ENCODE peak calls at places on chromosomes 4 and X, in four cellular contexts. A is MM.1S, G is endodermal cell, L is ovary. O is an unnamed sample.

GRCh38 chrX:71543316-71543715 is 10.4 kb downstream of the OGT start:
- DNase-seq in A (no peak), L (no peak), G (no peak), O (no peak)

GRCh38 chr4:173009129-173009823 is 159.3 kb upstream of the GALNT7 start:
- DNase-seq in G (no peak), A (no peak), L (no peak), O (no peak)

GRCh38 chr4:15682340-15682725 is 706 bp downstream of the FAM200B start:
- DNase-seq in L (no peak), G (no peak), A (no peak), O (no peak)

GRCh38 chr4:100288167-100288566 is 97.9 kb upstream of the DDIT4L start:
- DNase-seq in G (no peak), A (no peak), L (no peak), O (no peak)

GRCh38 chr4:100983426-100983825 is 363.9 kb downstream of the PPP3CA start:
- DNase-seq in L (no peak), G (no peak), A (no peak), O (no peak)

GRCh38 chrX:144918936-144919335 is 328.4 kb upstream of the SPANXN1 start:
- DNase-seq in A (no peak), L (no peak), G (no peak), O (no peak)

GRCh38 chrX:19539665-19540064 is 24.4 kb upstream of the MAP3K15 start:
- DNase-seq in L (no peak), A (no peak), G (no peak), O (no peak)

GRCh38 chrX:71622347-71623104 is 4.2 kb upstream of the CXCR3 start:
- DNase-seq in A (peak), G (peak), L (peak), O (peak)

GRCh38 chr4:114598191-114599121 is at the start of gene UGT8:
- DNase-seq in A (no peak), G (peak), L (no peak), O (peak)

GRCh38 chrX:136199365-136199764 is 51.8 kb downstream of the MAP7D3 start:
- DNase-seq in L (no peak), G (no peak), A (no peak), O (no peak)

GRCh38 chrX:70132877-70133302 is 357 bp upstream of the IGBP1 start:
- DNase-seq in A (no peak), L (no peak), G (no peak), O (no peak)

GRCh38 chrX:30620980-30621716 is 32.1 kb upstream of the GK start:
- DNase-seq in G (no peak), A (no peak), L (no peak), O (peak)

GRCh38 chr4:32472918-32473317 is 1752.7 kb downstream of the PCDH7 start:
- DNase-seq in G (peak), L (no peak), A (no peak), O (no peak)

GRCh38 chr4:16226816-16227461 is 668 bp upstream of the TAPT1 start:
- DNase-seq in L (peak), G (peak), A (peak), O (peak)

GRCh38 chr4:132417220-132417619 is 731.9 kb upstream of the PCDH10 start:
- DNase-seq in L (no peak), G (no peak), A (no peak), O (no peak)

GRCh38 chrX:132615396-132616131 is 126.7 kb upstream of the MBNL3 start:
- DNase-seq in A (peak), L (peak), G (peak), O (peak)

GRCh38 chr4:146957252-146957651 is 11.6 kb upstream of the TTC29 start:
- DNase-seq in A (no peak), G (no peak), L (no peak), O (no peak)

GRCh38 chr4:179415842-179416223 is 1973.6 kb upstream of the AGA start:
- DNase-seq in A (no peak), G (no peak), L (no peak), O (no peak)

GRCh38 chr4:152935138-152935537 is 985 bp upstream of the FHDC1 start:
- DNase-seq in A (peak), G (peak), L (no peak), O (peak)

GRCh38 chrX:143306991-143307965 is 210.0 kb downstream of the SPANXN3 start:
- DNase-seq in G (no peak), A (no peak), L (no peak), O (peak)

GRCh38 chrX:154006965-154007364 is 12.7 kb downstream of the IRAK1 start:
- DNase-seq in G (no peak), A (no peak), L (no peak), O (no peak)

GRCh38 chr4:31674313-31674947 is 954.3 kb downstream of the PCDH7 start:
- DNase-seq in A (no peak), G (peak), L (no peak), O (no peak)

GRCh38 chr4:57490520-57490919 is 380.3 kb upstream of the IGFBP7 start:
- DNase-seq in G (no peak), A (no peak), L (no peak), O (no peak)

GRCh38 chr4:176357359-176358082 is 37.8 kb downstream of the SPCS3 start:
- DNase-seq in A (peak), G (no peak), L (no peak), O (no peak)

GRCh38 chrX:120205816-120206753 is 44.5 kb upstream of the ZBTB33 start:
- DNase-seq in G (no peak), A (no peak), L (no peak), O (no peak)

GRCh38 chrX:136541294-136541693 is 9.3 kb downstream of the VGLL1 start:
- DNase-seq in L (no peak), A (no peak), G (no peak), O (no peak)

GRCh38 chr4:79623125-79623905 is 215.3 kb upstream of the GK2 start:
- DNase-seq in G (no peak), A (no peak), L (no peak), O (no peak)

GRCh38 chrX:141632124-141632523 is 42.6 kb downstream of the SPANXA2 start:
- DNase-seq in L (no peak), A (no peak), G (no peak), O (no peak)

GRCh38 chr4:71494539-71494938 is 155.7 kb downstream of the SLC4A4 start:
- DNase-seq in L (no peak), G (no peak), A (no peak), O (no peak)

GRCh38 chr4:25790024-25790423 is 72.8 kb downstream of the SEL1L3 start:
- DNase-seq in A (no peak), G (no peak), L (no peak), O (no peak)

DNA sequence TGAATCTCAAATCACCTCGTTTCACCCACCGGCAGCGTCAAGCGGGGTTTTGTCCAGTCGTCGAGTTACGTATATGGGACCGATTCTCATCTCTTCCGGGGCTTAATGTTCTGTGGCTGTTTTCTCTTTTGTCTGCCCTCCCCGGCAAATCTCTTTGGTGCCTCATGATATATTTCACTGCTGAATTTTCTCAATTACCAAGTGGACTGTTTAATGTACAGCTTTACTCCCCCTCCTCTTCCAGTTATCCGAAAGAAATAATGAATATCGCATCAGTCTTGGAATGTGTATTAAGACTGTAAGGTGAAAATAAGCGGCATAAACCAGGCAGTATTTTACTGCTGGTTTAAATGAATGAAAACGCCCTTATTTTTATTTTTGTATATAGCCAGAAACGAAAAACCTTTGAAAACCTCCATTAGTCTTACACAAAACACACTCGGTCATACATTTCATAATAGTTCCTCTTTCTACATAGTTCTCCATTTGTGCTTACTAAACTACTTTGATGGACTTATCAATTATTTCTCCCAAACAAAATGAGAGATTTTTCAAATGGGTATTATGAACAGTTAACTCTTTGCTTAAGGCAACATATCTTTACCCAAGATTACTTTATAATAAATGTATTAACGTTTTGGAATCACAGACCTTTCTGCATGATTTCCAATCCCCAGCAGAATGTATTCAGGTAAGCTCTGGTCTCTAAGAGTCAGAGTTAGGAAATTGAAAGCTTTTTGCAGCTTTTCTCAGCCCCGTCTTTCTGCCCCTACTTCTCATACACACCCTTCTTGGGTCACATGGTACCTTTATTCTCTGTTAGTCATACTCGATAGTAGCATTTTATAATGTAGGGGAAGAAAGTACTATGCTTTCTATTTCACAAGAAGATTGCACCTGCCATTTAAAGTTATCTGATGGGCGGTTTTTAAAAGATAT is 969 bp downstream of the RP2 start:
- DNase-seq in G (no peak), L (no peak), A (peak), O (no peak)
- H3K27ac ChIP-seq in G (no peak), L (no peak), A (peak), O (peak)

GRCh38 chr4:106238819-106239420 is 77.1 kb downstream of the TBCK start:
- DNase-seq in G (peak), L (no peak), A (peak), O (peak)
- TF ChIP-seq CTCF in G (peak), L (no peak), A (peak), O (peak)

GRCh38 chr4:123401466-123402175 is 5.0 kb downstream of the SPRY1 start:
- DNase-seq in G (no peak), L (no peak), A (no peak), O (no peak)
- H3K4me3 ChIP-seq in G (peak), L (peak), A (no peak), O (no peak)

DNA sequence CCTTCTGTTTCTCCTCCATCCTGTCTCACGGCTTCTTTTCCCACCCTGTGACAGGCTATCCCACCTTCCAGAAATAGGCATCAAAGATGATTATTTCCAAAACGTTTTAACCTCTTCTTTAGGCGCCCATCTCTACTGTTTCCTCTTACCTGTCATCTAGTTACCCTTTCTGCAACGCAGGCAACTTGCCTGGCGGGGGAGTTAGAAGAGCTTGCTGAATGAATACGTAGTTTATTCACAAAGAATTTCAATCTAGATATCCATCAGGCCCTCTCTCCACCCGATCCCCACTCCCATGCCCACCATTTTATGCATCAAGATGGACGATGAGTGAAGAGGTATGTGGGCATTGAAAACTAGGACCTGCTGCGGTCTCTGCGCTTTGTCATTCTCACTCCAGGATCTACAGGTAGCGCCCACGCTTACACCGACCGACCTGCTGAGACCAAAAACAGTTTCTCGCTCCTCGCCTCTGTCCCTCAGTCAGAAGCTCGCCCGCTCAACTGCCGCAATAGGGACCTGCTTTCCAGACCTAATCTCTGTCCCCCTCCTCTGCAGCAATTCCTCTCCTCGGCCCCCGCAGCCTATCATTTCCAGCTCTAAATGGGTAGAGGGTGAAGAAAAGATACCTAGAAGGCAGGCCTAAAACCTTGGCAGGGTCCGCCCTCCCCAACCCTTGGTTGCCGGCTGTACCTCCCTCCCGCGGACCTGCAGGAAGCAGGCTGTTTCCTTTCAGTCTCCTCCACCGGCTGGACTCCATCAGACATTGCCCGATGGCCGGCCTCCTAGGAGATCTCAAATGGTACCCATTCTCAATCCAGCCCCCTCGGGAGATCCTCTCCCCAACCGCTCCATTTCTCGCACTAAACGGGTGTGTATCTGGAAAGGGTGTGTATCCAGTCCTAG is 624 bp downstream of the BEX5 start:
- DNase-seq in G (no peak), A (peak), L (peak), O (peak)
- H3K27ac ChIP-seq in G (no peak), A (peak), L (peak), O (peak)

O was measured in body of pancreas.